ENCODE peak calls at places on chromosomes 13 and 19, in four cellular contexts. C is neural crest cell, V is GM23338, E is HFF-Myc. U is an unnamed sample.

GRCh38 chr13:48492123-48493075 is 40.5 kb downstream of the RCBTB2 start:
- DNase-seq in C (no peak), V (no peak), E (peak; percentile 69), U (no peak)

GRCh38 chr19:19538077-19538764 is at the start of gene CILP2:
- DNase-seq in C (peak; percentile 69), V (peak; percentile 89), E (no peak), U (peak; percentile 44)

GRCh38 chr13:113656015-113656588 is 1.9 kb downstream of the ATP4B start:
- DNase-seq in C (no peak), V (no peak), E (no peak), U (no peak)

GRCh38 chr13:101624981-101625380 is 172.5 kb downstream of the ITGBL1 start:
- DNase-seq in C (no peak), V (no peak), E (no peak), U (no peak)

GRCh38 chr13:33509642-33510229 is 224.2 kb upstream of the STARD13 start:
- DNase-seq in C (no peak), V (no peak), E (no peak), U (no peak)

GRCh38 chr13:100636441-100636840 is 38.2 kb downstream of the TMTC4 start:
- DNase-seq in C (no peak), V (no peak), E (no peak), U (no peak)

GRCh38 chr19:45376045-45376724 is 5.8 kb upstream of the ERCC2 start:
- DNase-seq in C (no peak), V (peak; percentile 96), E (peak; percentile 64), U (no peak)

GRCh38 chr13:110105136-110105535 is 201.8 kb downstream of the COL4A1 start:
- DNase-seq in C (no peak), V (no peak), E (no peak), U (no peak)

DNA sequence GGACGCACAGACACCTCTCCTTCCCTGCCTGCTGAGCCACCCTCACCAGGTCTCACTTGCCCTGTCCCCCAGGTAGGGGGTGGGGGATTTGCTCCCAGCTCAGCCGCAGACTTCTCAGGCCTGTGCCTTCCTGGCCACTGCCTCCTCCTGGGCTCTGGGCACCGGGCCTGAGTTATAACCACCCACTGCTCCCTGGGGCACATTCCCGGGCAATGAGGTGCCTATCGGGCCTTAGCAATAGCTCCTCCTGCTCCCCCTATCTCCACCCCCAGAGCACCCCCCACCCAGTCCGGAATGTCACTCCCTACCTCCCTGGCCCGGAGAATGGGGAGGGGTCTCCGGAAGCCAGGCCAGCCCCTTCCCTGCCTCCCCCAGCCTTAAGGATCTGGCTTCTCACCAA is at the start of gene KLK5:
- DNase-seq in C (no peak), V (peak; percentile 37), E (no peak), U (no peak)
- TF ChIP-seq CTCF in C (no peak), V (no peak), E (no peak), U (no peak)

GRCh38 chr13:20703785-20704458 is 423 bp downstream of the IL17D start:
- DNase-seq in C (peak; percentile 67), V (peak; percentile 86), E (no peak), U (no peak)
- TF ChIP-seq CTCF in C (peak; percentile 71), V (peak; percentile 43), E (peak; percentile 33), U (no peak)

GRCh38 chr13:45654633-45655349 is 39.3 kb upstream of the ERICH6B start:
- DNase-seq in C (no peak), V (no peak), E (no peak), U (no peak)
- TF ChIP-seq CTCF in C (no peak), V (no peak), E (no peak), U (no peak)

GRCh38 chr19:46716672-46717033 is 261 bp downstream of the PRKD2 start:
- DNase-seq in C (no peak), V (peak; percentile 44), E (no peak), U (no peak)

GRCh38 chr19:46714523-46715106 is 2.3 kb downstream of the PRKD2 start:
- DNase-seq in C (no peak), V (no peak), E (no peak), U (no peak)

GRCh38 chr19:46717034-46717715 is at the start of gene PRKD2:
- DNase-seq in C (peak; percentile 92), V (peak; percentile 95), E (no peak), U (peak; percentile 75)

GRCh38 chr19:46715620-46716012 is 1.3 kb downstream of the PRKD2 start:
- DNase-seq in C (no peak), V (no peak), E (no peak), U (no peak)

GRCh38 chr19:46716013-46716671 is 772 bp downstream of the PRKD2 start:
- DNase-seq in C (peak; percentile 51), V (peak; percentile 75), E (no peak), U (no peak)
- TF ChIP-seq CTCF in C (peak; percentile 52), V (peak; percentile 38), E (no peak), U (no peak)

DNA sequence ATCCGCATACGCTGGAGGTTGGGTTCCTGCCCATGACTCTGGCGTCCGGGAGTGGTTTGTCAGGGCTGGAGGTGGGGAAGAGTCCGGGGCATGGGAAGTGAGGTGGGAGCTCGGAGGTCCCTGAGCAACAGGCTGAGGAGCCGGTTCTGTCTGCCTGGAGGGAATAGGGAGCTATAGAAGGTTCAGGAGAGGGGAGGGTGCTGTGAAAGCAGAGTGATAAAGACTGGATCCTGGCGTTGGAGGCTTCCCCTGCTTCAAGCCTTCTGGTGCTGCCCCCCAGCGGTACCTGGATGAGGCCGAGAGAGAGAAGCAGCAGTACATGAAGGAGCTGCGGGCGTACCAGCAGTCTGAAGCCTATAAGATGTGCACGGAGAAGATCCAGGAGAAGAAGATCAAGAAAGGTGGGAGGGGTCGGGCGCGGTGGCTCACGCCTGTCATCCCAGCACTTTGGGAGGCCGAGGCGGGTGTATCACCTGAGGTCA is 2.6 kb downstream of the HMG20B start:
- DNase-seq in C (no peak), V (peak; percentile 80), E (no peak), U (no peak)
- TF ChIP-seq CTCF in C (peak; percentile 49), V (peak; percentile 85), E (peak; percentile 34), U (no peak)

U was measured in omental fat pad.